ENCODE peak calls at places on chromosomes 4 and X, in seven cellular contexts. One of them, this sample, is unnamed.
A peak's percentile ranks its signal among the peaks of the same experiment; 100 is the strongest.

GRCh38 chr4:159632031-159632430 is 529.2 kb downstream of the RAPGEF2 start:
- DNase-seq in ELR: no peak
- DNase-seq in activated CD8-positive, alpha-beta memory T cell treated with anti-CD3 and anti-CD28 coated beads, Interleukin-2, amount 50 U/mL, for 4 hours: no peak
- DNase-seq in GM04504: no peak
- DNase-seq in globus pallidus: no peak
- DNase-seq in HEK293T: no peak
- DNase-seq in esophagus squamous epithelium: no peak
- DNase-seq in this sample: no peak

GRCh38 chrX:154051210-154051810 is 31.6 kb upstream of the IRAK1 start:
- DNase-seq in ELR: peak; percentile 69
- DNase-seq in activated CD8-positive, alpha-beta memory T cell treated with anti-CD3 and anti-CD28 coated beads, Interleukin-2, amount 50 U/mL, for 4 hours: peak; percentile 75
- DNase-seq in GM04504: peak; percentile 40
- DNase-seq in globus pallidus: peak; percentile 48
- DNase-seq in HEK293T: peak; percentile 73
- DNase-seq in esophagus squamous epithelium: peak; percentile 12
- DNase-seq in this sample: peak; percentile 37

GRCh38 chr4:90328558-90328957 is 201.4 kb downstream of the CCSER1 start:
- DNase-seq in ELR: peak; percentile 8
- DNase-seq in activated CD8-positive, alpha-beta memory T cell treated with anti-CD3 and anti-CD28 coated beads, Interleukin-2, amount 50 U/mL, for 4 hours: no peak
- DNase-seq in GM04504: no peak
- DNase-seq in globus pallidus: no peak
- DNase-seq in HEK293T: peak; percentile 24
- DNase-seq in esophagus squamous epithelium: no peak
- DNase-seq in this sample: peak; percentile 43

GRCh38 chrX:115900425-115900824 is 270.1 kb upstream of the AGTR2 start:
- DNase-seq in ELR: no peak
- DNase-seq in activated CD8-positive, alpha-beta memory T cell treated with anti-CD3 and anti-CD28 coated beads, Interleukin-2, amount 50 U/mL, for 4 hours: no peak
- DNase-seq in GM04504: no peak
- DNase-seq in globus pallidus: no peak
- DNase-seq in HEK293T: peak; percentile 4
- DNase-seq in esophagus squamous epithelium: no peak
- DNase-seq in this sample: no peak

GRCh38 chr4:133775881-133776280 is 425.7 kb downstream of the PABPC4L start:
- DNase-seq in ELR: peak; percentile 73
- DNase-seq in activated CD8-positive, alpha-beta memory T cell treated with anti-CD3 and anti-CD28 coated beads, Interleukin-2, amount 50 U/mL, for 4 hours: no peak
- DNase-seq in GM04504: peak; percentile 5
- DNase-seq in globus pallidus: no peak
- DNase-seq in HEK293T: no peak
- DNase-seq in esophagus squamous epithelium: no peak
- DNase-seq in this sample: peak; percentile 12

GRCh38 chr4:22487333-22487732 is 28.5 kb downstream of the ADGRA3 start:
- DNase-seq in ELR: no peak
- DNase-seq in activated CD8-positive, alpha-beta memory T cell treated with anti-CD3 and anti-CD28 coated beads, Interleukin-2, amount 50 U/mL, for 4 hours: no peak
- DNase-seq in GM04504: no peak
- DNase-seq in globus pallidus: no peak
- DNase-seq in HEK293T: no peak
- DNase-seq in esophagus squamous epithelium: no peak
- DNase-seq in this sample: no peak

GRCh38 chr4:26525751-26526150 is 35.5 kb upstream of the CCKAR start:
- DNase-seq in ELR: peak; percentile 43
- DNase-seq in activated CD8-positive, alpha-beta memory T cell treated with anti-CD3 and anti-CD28 coated beads, Interleukin-2, amount 50 U/mL, for 4 hours: no peak
- DNase-seq in GM04504: no peak
- DNase-seq in globus pallidus: no peak
- DNase-seq in HEK293T: no peak
- DNase-seq in esophagus squamous epithelium: no peak
- DNase-seq in this sample: no peak

GRCh38 chrX:101619336-101619735 is 1.5 kb upstream of the ARMCX6 start:
- DNase-seq in ELR: no peak
- DNase-seq in activated CD8-positive, alpha-beta memory T cell treated with anti-CD3 and anti-CD28 coated beads, Interleukin-2, amount 50 U/mL, for 4 hours: no peak
- DNase-seq in GM04504: no peak
- DNase-seq in globus pallidus: no peak
- DNase-seq in HEK293T: peak; percentile 27
- DNase-seq in esophagus squamous epithelium: no peak
- DNase-seq in this sample: no peak

GRCh38 chrX:74931214-74931613 is 6.0 kb upstream of the NEXMIF start:
- DNase-seq in ELR: no peak
- DNase-seq in activated CD8-positive, alpha-beta memory T cell treated with anti-CD3 and anti-CD28 coated beads, Interleukin-2, amount 50 U/mL, for 4 hours: no peak
- DNase-seq in GM04504: no peak
- DNase-seq in globus pallidus: no peak
- DNase-seq in HEK293T: no peak
- DNase-seq in esophagus squamous epithelium: no peak
- DNase-seq in this sample: no peak

GRCh38 chr4:84503495-84504437 is 4.7 kb upstream of the NKX6-1 start:
- DNase-seq in ELR: peak; percentile 74
- DNase-seq in activated CD8-positive, alpha-beta memory T cell treated with anti-CD3 and anti-CD28 coated beads, Interleukin-2, amount 50 U/mL, for 4 hours: no peak
- DNase-seq in GM04504: no peak
- DNase-seq in globus pallidus: peak; percentile 70
- DNase-seq in HEK293T: peak; percentile 70
- DNase-seq in esophagus squamous epithelium: no peak
- DNase-seq in this sample: peak; percentile 44

GRCh38 chr4:56050584-56050983 is 101.8 kb downstream of the CEP135 start:
- DNase-seq in ELR: no peak
- DNase-seq in activated CD8-positive, alpha-beta memory T cell treated with anti-CD3 and anti-CD28 coated beads, Interleukin-2, amount 50 U/mL, for 4 hours: no peak
- DNase-seq in GM04504: no peak
- DNase-seq in globus pallidus: no peak
- DNase-seq in HEK293T: no peak
- DNase-seq in esophagus squamous epithelium: no peak
- DNase-seq in this sample: no peak

GRCh38 chr4:182808673-182809416 is 108.3 kb downstream of the DCTD start:
- DNase-seq in ELR: peak; percentile 42
- DNase-seq in activated CD8-positive, alpha-beta memory T cell treated with anti-CD3 and anti-CD28 coated beads, Interleukin-2, amount 50 U/mL, for 4 hours: no peak
- DNase-seq in GM04504: no peak
- DNase-seq in globus pallidus: no peak
- DNase-seq in HEK293T: no peak
- DNase-seq in esophagus squamous epithelium: no peak
- DNase-seq in this sample: no peak

GRCh38 chrX:42241421-42241820 is 318.1 kb upstream of the CASK start:
- DNase-seq in ELR: no peak
- DNase-seq in activated CD8-positive, alpha-beta memory T cell treated with anti-CD3 and anti-CD28 coated beads, Interleukin-2, amount 50 U/mL, for 4 hours: no peak
- DNase-seq in GM04504: no peak
- DNase-seq in globus pallidus: no peak
- DNase-seq in HEK293T: no peak
- DNase-seq in esophagus squamous epithelium: no peak
- DNase-seq in this sample: peak; percentile 3

GRCh38 chrX:120732879-120733278 is 103.0 kb upstream of the C1GALT1C1 start:
- DNase-seq in ELR: no peak
- DNase-seq in activated CD8-positive, alpha-beta memory T cell treated with anti-CD3 and anti-CD28 coated beads, Interleukin-2, amount 50 U/mL, for 4 hours: no peak
- DNase-seq in GM04504: no peak
- DNase-seq in globus pallidus: no peak
- DNase-seq in HEK293T: no peak
- DNase-seq in esophagus squamous epithelium: no peak
- DNase-seq in this sample: no peak

GRCh38 chr4:79563218-79563617 is 155.2 kb upstream of the GK2 start:
- DNase-seq in ELR: no peak
- DNase-seq in activated CD8-positive, alpha-beta memory T cell treated with anti-CD3 and anti-CD28 coated beads, Interleukin-2, amount 50 U/mL, for 4 hours: no peak
- DNase-seq in GM04504: no peak
- DNase-seq in globus pallidus: no peak
- DNase-seq in HEK293T: no peak
- DNase-seq in esophagus squamous epithelium: no peak
- DNase-seq in this sample: no peak

GRCh38 chrX:155819966-155820491 is 61.1 kb upstream of the VAMP7 start:
- DNase-seq in ELR: peak; percentile 73
- DNase-seq in activated CD8-positive, alpha-beta memory T cell treated with anti-CD3 and anti-CD28 coated beads, Interleukin-2, amount 50 U/mL, for 4 hours: peak; percentile 24
- DNase-seq in GM04504: peak; percentile 66
- DNase-seq in globus pallidus: peak; percentile 59
- DNase-seq in HEK293T: peak; percentile 57
- DNase-seq in esophagus squamous epithelium: no peak
- DNase-seq in this sample: peak; percentile 26

GRCh38 chr4:6781113-6781512 is 1.4 kb upstream of the KIAA0232 start:
- DNase-seq in ELR: no peak
- DNase-seq in activated CD8-positive, alpha-beta memory T cell treated with anti-CD3 and anti-CD28 coated beads, Interleukin-2, amount 50 U/mL, for 4 hours: no peak
- DNase-seq in GM04504: no peak
- DNase-seq in globus pallidus: no peak
- DNase-seq in HEK293T: no peak
- DNase-seq in esophagus squamous epithelium: no peak
- DNase-seq in this sample: no peak

GRCh38 chrX:152821145-152821765 is 9.3 kb downstream of the CETN2 start:
- DNase-seq in ELR: peak; percentile 60
- DNase-seq in activated CD8-positive, alpha-beta memory T cell treated with anti-CD3 and anti-CD28 coated beads, Interleukin-2, amount 50 U/mL, for 4 hours: no peak
- DNase-seq in GM04504: no peak
- DNase-seq in globus pallidus: no peak
- DNase-seq in HEK293T: peak; percentile 75
- DNase-seq in esophagus squamous epithelium: no peak
- DNase-seq in this sample: peak; percentile 12

GRCh38 chrX:56986138-56986537 is 9.2 kb downstream of the SPIN3 start:
- DNase-seq in ELR: no peak
- DNase-seq in activated CD8-positive, alpha-beta memory T cell treated with anti-CD3 and anti-CD28 coated beads, Interleukin-2, amount 50 U/mL, for 4 hours: no peak
- DNase-seq in GM04504: no peak
- DNase-seq in globus pallidus: no peak
- DNase-seq in HEK293T: no peak
- DNase-seq in esophagus squamous epithelium: no peak
- DNase-seq in this sample: no peak

GRCh38 chr4:47525154-47525819 is 40.2 kb downstream of the ATP10D start:
- DNase-seq in ELR: peak; percentile 90
- DNase-seq in activated CD8-positive, alpha-beta memory T cell treated with anti-CD3 and anti-CD28 coated beads, Interleukin-2, amount 50 U/mL, for 4 hours: no peak
- DNase-seq in GM04504: peak; percentile 80
- DNase-seq in globus pallidus: no peak
- DNase-seq in HEK293T: no peak
- DNase-seq in esophagus squamous epithelium: no peak
- DNase-seq in this sample: peak; percentile 79

GRCh38 chr4:41725254-41725653 is 23.3 kb downstream of the PHOX2B start:
- DNase-seq in ELR: no peak
- DNase-seq in activated CD8-positive, alpha-beta memory T cell treated with anti-CD3 and anti-CD28 coated beads, Interleukin-2, amount 50 U/mL, for 4 hours: no peak
- DNase-seq in GM04504: no peak
- DNase-seq in globus pallidus: no peak
- DNase-seq in HEK293T: no peak
- DNase-seq in esophagus squamous epithelium: no peak
- DNase-seq in this sample: no peak

GRCh38 chrX:6683353-6683752 is 148.4 kb upstream of the VCX3A start:
- DNase-seq in ELR: no peak
- DNase-seq in activated CD8-positive, alpha-beta memory T cell treated with anti-CD3 and anti-CD28 coated beads, Interleukin-2, amount 50 U/mL, for 4 hours: no peak
- DNase-seq in GM04504: no peak
- DNase-seq in globus pallidus: no peak
- DNase-seq in HEK293T: no peak
- DNase-seq in esophagus squamous epithelium: no peak
- DNase-seq in this sample: no peak

GRCh38 chr4:7383251-7383650 is 51.5 kb downstream of the PSAPL1 start:
- DNase-seq in ELR: no peak
- DNase-seq in activated CD8-positive, alpha-beta memory T cell treated with anti-CD3 and anti-CD28 coated beads, Interleukin-2, amount 50 U/mL, for 4 hours: no peak
- DNase-seq in GM04504: no peak
- DNase-seq in globus pallidus: no peak
- DNase-seq in HEK293T: no peak
- DNase-seq in esophagus squamous epithelium: no peak
- DNase-seq in this sample: no peak

GRCh38 chr4:58602701-58603359 is 1492.6 kb upstream of the IGFBP7 start:
- DNase-seq in ELR: no peak
- DNase-seq in activated CD8-positive, alpha-beta memory T cell treated with anti-CD3 and anti-CD28 coated beads, Interleukin-2, amount 50 U/mL, for 4 hours: no peak
- DNase-seq in GM04504: no peak
- DNase-seq in globus pallidus: no peak
- DNase-seq in HEK293T: no peak
- DNase-seq in esophagus squamous epithelium: no peak
- DNase-seq in this sample: no peak

GRCh38 chr4:3675251-3676115 is 90.7 kb upstream of the ADRA2C start:
- DNase-seq in ELR: no peak
- DNase-seq in activated CD8-positive, alpha-beta memory T cell treated with anti-CD3 and anti-CD28 coated beads, Interleukin-2, amount 50 U/mL, for 4 hours: no peak
- DNase-seq in GM04504: no peak
- DNase-seq in globus pallidus: no peak
- DNase-seq in HEK293T: no peak
- DNase-seq in esophagus squamous epithelium: no peak
- DNase-seq in this sample: no peak

GRCh38 chr4:39574946-39575345 is 47.7 kb upstream of the UGDH start:
- DNase-seq in ELR: no peak
- DNase-seq in activated CD8-positive, alpha-beta memory T cell treated with anti-CD3 and anti-CD28 coated beads, Interleukin-2, amount 50 U/mL, for 4 hours: no peak
- DNase-seq in GM04504: no peak
- DNase-seq in globus pallidus: no peak
- DNase-seq in HEK293T: no peak
- DNase-seq in esophagus squamous epithelium: no peak
- DNase-seq in this sample: no peak